ENCODE peak calls at places on chromosomes 6 and 20, in five cellular contexts. B is choroid plexus epithelial cell; W is stimulated activated CD4-positive, alpha-beta T cell treated with anti-CD3 and anti-CD28 coated beads, Interleukin-12 subunit alpha, Interleukin-12 subunit beta, amount 100 ng/mL, for 48 hours; U is left ventricle myocardium superior; S is AG10803. T is an unnamed sample.

GRCh38 chr20:41030536-41031242 is 2.1 kb downstream of the TOP1 start:
- DNase-seq in W (no peak), U (no peak), B (peak; percentile 56), S (peak; percentile 63), T (peak; percentile 61)

GRCh38 chr6:2740601-2741000 is 10.1 kb downstream of the MYLK4 start:
- DNase-seq in U (no peak), S (no peak), B (no peak), W (no peak), T (no peak)

GRCh38 chr6:159982726-159983506 is 14.0 kb downstream of the IGF2R start:
- DNase-seq in B (peak; percentile 86), W (no peak), S (peak; percentile 59), U (no peak), T (peak; percentile 57)

GRCh38 chr6:3929281-3929798 is 80.2 kb downstream of the FAM50B start:
- DNase-seq in W (no peak), S (peak; percentile 99), U (peak; percentile 49), B (no peak), T (peak; percentile 99)

GRCh38 chr6:31713991-31714684 is 1.0 kb upstream of the LY6G6D start:
- DNase-seq in S (no peak), B (no peak), U (no peak), W (no peak), T (no peak)

GRCh38 chr6:2858678-2859324 is 17.1 kb upstream of the SERPINB1 start:
- DNase-seq in B (peak; percentile 48), W (no peak), S (no peak), U (no peak), T (no peak)

GRCh38 chr20:10654630-10655029 is 19.2 kb downstream of the JAG1 start:
- DNase-seq in U (no peak), S (no peak), W (no peak), B (no peak), T (no peak)

GRCh38 chr6:37653933-37654565 is 43.6 kb downstream of the MDGA1 start:
- DNase-seq in U (no peak), S (no peak), B (peak; percentile 50), W (peak; percentile 72), T (peak; percentile 47)

GRCh38 chr20:44552950-44553908 is 29.1 kb upstream of the PKIG start:
- DNase-seq in B (peak; percentile 89), U (no peak), S (peak; percentile 78), W (no peak), T (peak; percentile 87)

GRCh38 chr20:584375-585301 is 25.5 kb downstream of the TCF15 start:
- DNase-seq in U (no peak), B (peak; percentile 26), S (no peak), W (no peak), T (no peak)

GRCh38 chr6:168088161-168089106 is 9.4 kb upstream of the FRMD1 start:
- DNase-seq in S (peak; percentile 28), W (no peak), B (peak; percentile 80), U (peak; percentile 35), T (peak; percentile 50)

GRCh38 chr20:12535316-12535715 is 473.5 kb upstream of the SPTLC3 start:
- DNase-seq in S (no peak), B (no peak), W (no peak), U (no peak), T (no peak)

GRCh38 chr20:62900692-62901584 is 25.4 kb downstream of the DIDO1 start:
- DNase-seq in W (no peak), B (no peak), S (no peak), U (no peak), T (no peak)

T was measured in EH.